ENCODE peak calls at places on chromosome 5, in seven cellular contexts. F is GM13977, U is amniotic stem cell, J is GM04504, B is SK-N-SH, Y is AG10803, T is GM20000. D is an unnamed sample.

GRCh38 chr5:151509231-151509630 is 61.8 kb downstream of the SLC36A1 start:
- DNase-seq in F (no peak), U (no peak), J (no peak), B (no peak), T (no peak), Y (no peak), D (no peak)

GRCh38 chr5:14036514-14036913 is 92.0 kb upstream of the DNAH5 start:
- DNase-seq in B (no peak), T (no peak), Y (peak), U (no peak), F (no peak), J (no peak), D (no peak)

GRCh38 chr5:77867914-77868313 is 91.8 kb upstream of the TBCA start:
- DNase-seq in F (no peak), U (no peak), Y (no peak), B (peak), J (no peak), T (no peak), D (no peak)

GRCh38 chr5:149256451-149256850 is 15.2 kb upstream of the AFAP1L1 start:
- DNase-seq in F (no peak), Y (peak), J (no peak), U (no peak), T (no peak), B (no peak), D (no peak)

GRCh38 chr5:149489605-149490037 is 61.6 kb downstream of the CSNK1A1 start:
- DNase-seq in J (peak), Y (peak), T (no peak), U (no peak), F (no peak), B (no peak), D (no peak)

GRCh38 chr5:172768573-172769323 is 2.2 kb downstream of the DUSP1 start:
- DNase-seq in Y (peak), F (no peak), J (peak), B (no peak), T (no peak), U (no peak), D (no peak)

GRCh38 chr5:17147225-17148120 is 70.0 kb upstream of the BASP1 start:
- DNase-seq in T (no peak), Y (no peak), U (no peak), F (no peak), B (no peak), J (no peak), D (no peak)

GRCh38 chr5:68279960-68280359 is 64.4 kb downstream of the PIK3R1 start:
- DNase-seq in Y (no peak), B (no peak), J (no peak), T (no peak), F (no peak), U (no peak), D (no peak)

GRCh38 chr5:120465281-120465961 is 1.3 kb downstream of the PRR16 start:
- DNase-seq in F (peak), Y (peak), J (peak), B (peak), T (no peak), U (peak), D (no peak)

GRCh38 chr5:61273279-61273678 is 58.8 kb upstream of the ZSWIM6 start:
- DNase-seq in B (no peak), U (no peak), J (no peak), Y (no peak), F (no peak), T (no peak), D (no peak)

GRCh38 chr5:5360878-5361520 is 61.5 kb upstream of the ICE1 start:
- DNase-seq in J (no peak), B (no peak), T (no peak), Y (no peak), F (no peak), U (no peak), D (no peak)

GRCh38 chr5:171571663-171572062 is 152.2 kb downstream of the FGF18 start:
- DNase-seq in T (no peak), B (no peak), U (peak), F (no peak), J (no peak), Y (peak), D (no peak)

GRCh38 chr5:157312492-157312891 is 46.6 kb downstream of the CYFIP2 start:
- DNase-seq in F (peak), J (no peak), B (peak), T (peak), Y (peak), U (peak), D (peak)

GRCh38 chr5:36593867-36594266 is 12.5 kb upstream of the SLC1A3 start:
- DNase-seq in F (no peak), Y (no peak), T (no peak), J (no peak), U (no peak), B (no peak), D (no peak)

GRCh38 chr5:54024466-54024865 is 285.9 kb downstream of the ARL15 start:
- DNase-seq in F (no peak), B (no peak), J (no peak), Y (peak), U (peak), T (no peak), D (no peak)

GRCh38 chr5:58493136-58493535 is 1.9 kb downstream of the GAPT start:
- DNase-seq in Y (no peak), J (no peak), B (no peak), T (no peak), U (no peak), F (no peak), D (no peak)

GRCh38 chr5:6649186-6649585 is 15.9 kb downstream of the SRD5A1 start:
- DNase-seq in B (no peak), J (no peak), Y (no peak), T (no peak), U (no peak), F (no peak), D (no peak)

GRCh38 chr5:56819027-56819881 is 3.9 kb downstream of the MAP3K1 start:
- DNase-seq in F (no peak), T (no peak), Y (no peak), U (no peak), J (no peak), B (no peak), D (no peak)

GRCh38 chr5:80192507-80193241 is 63.2 kb downstream of the SERINC5 start:
- DNase-seq in T (no peak), F (no peak), B (no peak), Y (peak), U (no peak), J (no peak), D (no peak)

D was measured in GM10248.